ENCODE peak calls at places on chromosomes 16 and 17, in four cellular contexts. One of them, this sample, is unnamed.
A peak's percentile ranks its signal among the peaks of the same experiment; 100 is the strongest.

GRCh38 chr16:28166394-28167208 is 45.2 kb downstream of the XPO6 start:
- DNase-seq in heart right ventricle: no peak
- DNase-seq in upper lobe of right lung: no peak
- DNase-seq in AG09309: no peak
- DNase-seq in this sample: no peak

GRCh38 chr17:44965491-44966234 is 2.4 kb downstream of the C1QL1 start:
- DNase-seq in heart right ventricle: no peak
- DNase-seq in upper lobe of right lung: no peak
- DNase-seq in AG09309: no peak
- DNase-seq in this sample: no peak

GRCh38 chr17:41657936-41658335 is 30.7 kb upstream of the EIF1 start:
- DNase-seq in heart right ventricle: no peak
- DNase-seq in upper lobe of right lung: no peak
- DNase-seq in AG09309: no peak
- DNase-seq in this sample: no peak

GRCh38 chr17:37521821-37522220 is 32.1 kb downstream of the DUSP14 start:
- DNase-seq in heart right ventricle: no peak
- DNase-seq in upper lobe of right lung: no peak
- DNase-seq in AG09309: no peak
- DNase-seq in this sample: no peak

GRCh38 chr17:9974460-9975381 is 69.7 kb upstream of the RCVRN start:
- DNase-seq in heart right ventricle: no peak
- DNase-seq in upper lobe of right lung: no peak
- DNase-seq in AG09309: no peak
- DNase-seq in this sample: no peak

GRCh38 chr17:81483085-81483861 is 29.3 kb downstream of the ACTG1 start:
- DNase-seq in heart right ventricle: peak; percentile 68
- DNase-seq in upper lobe of right lung: no peak
- DNase-seq in AG09309: no peak
- DNase-seq in this sample: no peak

GRCh38 chr16:66189951-66190350 is 176.5 kb upstream of the CDH5 start:
- DNase-seq in heart right ventricle: no peak
- DNase-seq in upper lobe of right lung: no peak
- DNase-seq in AG09309: peak; percentile 67
- DNase-seq in this sample: peak; percentile 78

GRCh38 chr17:41548844-41549595 is 20.9 kb upstream of the KRT19 start:
- DNase-seq in heart right ventricle: peak; percentile 79
- DNase-seq in upper lobe of right lung: peak; percentile 92
- DNase-seq in AG09309: peak; percentile 59
- DNase-seq in this sample: peak; percentile 70

GRCh38 chr17:27256225-27257030 is 37.5 kb upstream of the WSB1 start:
- DNase-seq in heart right ventricle: no peak
- DNase-seq in upper lobe of right lung: no peak
- DNase-seq in AG09309: peak; percentile 77
- DNase-seq in this sample: peak; percentile 66

GRCh38 chr17:10051112-10051511 is 146.0 kb upstream of the RCVRN start:
- DNase-seq in heart right ventricle: no peak
- DNase-seq in upper lobe of right lung: no peak
- DNase-seq in AG09309: no peak
- DNase-seq in this sample: no peak

GRCh38 chr17:40110457-40110856 is 10.1 kb upstream of the NR1D1 start:
- DNase-seq in heart right ventricle: no peak
- DNase-seq in upper lobe of right lung: no peak
- DNase-seq in AG09309: no peak
- DNase-seq in this sample: no peak

GRCh38 chr16:19029980-19030379 is 37.4 kb upstream of the COQ7 start:
- DNase-seq in heart right ventricle: no peak
- DNase-seq in upper lobe of right lung: no peak
- DNase-seq in AG09309: no peak
- DNase-seq in this sample: no peak

GRCh38 chr16:56860226-56861020 is 4.6 kb upstream of the SLC12A3 start:
- DNase-seq in heart right ventricle: no peak
- DNase-seq in upper lobe of right lung: no peak
- DNase-seq in AG09309: no peak
- DNase-seq in this sample: no peak

GRCh38 chr17:10151667-10152496 is 46.5 kb downstream of the GAS7 start:
- DNase-seq in heart right ventricle: no peak
- DNase-seq in upper lobe of right lung: peak; percentile 57
- DNase-seq in AG09309: no peak
- DNase-seq in this sample: no peak

GRCh38 chr17:64608571-64608981 is 53.5 kb downstream of the SMURF2 start:
- DNase-seq in heart right ventricle: no peak
- DNase-seq in upper lobe of right lung: no peak
- DNase-seq in AG09309: no peak
- DNase-seq in this sample: no peak

GRCh38 chr17:6305613-6306360 is 129.1 kb downstream of the AIPL1 start:
- DNase-seq in heart right ventricle: no peak
- DNase-seq in upper lobe of right lung: no peak
- DNase-seq in AG09309: no peak
- DNase-seq in this sample: no peak

GRCh38 chr16:23171234-23171948 is 11.2 kb upstream of the SCNN1G start:
- DNase-seq in heart right ventricle: no peak
- DNase-seq in upper lobe of right lung: no peak
- DNase-seq in AG09309: no peak
- DNase-seq in this sample: no peak

GRCh38 chr16:1050466-1050865 is 22.1 kb upstream of the SSTR5 start:
- DNase-seq in heart right ventricle: no peak
- DNase-seq in upper lobe of right lung: no peak
- DNase-seq in AG09309: no peak
- DNase-seq in this sample: no peak

GRCh38 chr17:58337126-58337599 is 8.6 kb upstream of the TSPOAP1 start:
- DNase-seq in heart right ventricle: no peak
- DNase-seq in upper lobe of right lung: peak; percentile 62
- DNase-seq in AG09309: no peak
- DNase-seq in this sample: no peak

GRCh38 chr16:27759947-27760844 is 210.3 kb downstream of the KATNIP start:
- DNase-seq in heart right ventricle: no peak
- DNase-seq in upper lobe of right lung: no peak
- DNase-seq in AG09309: no peak
- DNase-seq in this sample: no peak

GRCh38 chr16:10170016-10170415 is 12.2 kb downstream of the GRIN2A start:
- DNase-seq in heart right ventricle: no peak
- DNase-seq in upper lobe of right lung: no peak
- DNase-seq in AG09309: no peak
- DNase-seq in this sample: no peak

GRCh38 chr17:38539386-38539785 is 66.4 kb downstream of the SRCIN1 start:
- DNase-seq in heart right ventricle: no peak
- DNase-seq in upper lobe of right lung: no peak
- DNase-seq in AG09309: no peak
- DNase-seq in this sample: no peak

GRCh38 chr16:53369921-53370320 is 64.3 kb upstream of the RBL2 start:
- DNase-seq in heart right ventricle: no peak
- DNase-seq in upper lobe of right lung: no peak
- DNase-seq in AG09309: peak; percentile 18
- DNase-seq in this sample: no peak

GRCh38 chr17:56185905-56186783 is 32.9 kb downstream of the ANKFN1 start:
- DNase-seq in heart right ventricle: no peak
- DNase-seq in upper lobe of right lung: no peak
- DNase-seq in AG09309: peak; percentile 55
- DNase-seq in this sample: peak; percentile 42

GRCh38 chr17:18951941-18952842 is at the start of gene SLC5A10:
- DNase-seq in heart right ventricle: no peak
- DNase-seq in upper lobe of right lung: peak; percentile 46
- DNase-seq in AG09309: no peak
- DNase-seq in this sample: no peak

GRCh38 chr16:69201787-69202186 is 14.8 kb downstream of the SNTB2 start:
- DNase-seq in heart right ventricle: no peak
- DNase-seq in upper lobe of right lung: no peak
- DNase-seq in AG09309: no peak
- DNase-seq in this sample: no peak

GRCh38 chr17:19378416-19379293 is at the start of gene MAPK7:
- DNase-seq in heart right ventricle: peak; percentile 30
- DNase-seq in upper lobe of right lung: peak; percentile 69
- DNase-seq in AG09309: no peak
- DNase-seq in this sample: no peak

DNA sequence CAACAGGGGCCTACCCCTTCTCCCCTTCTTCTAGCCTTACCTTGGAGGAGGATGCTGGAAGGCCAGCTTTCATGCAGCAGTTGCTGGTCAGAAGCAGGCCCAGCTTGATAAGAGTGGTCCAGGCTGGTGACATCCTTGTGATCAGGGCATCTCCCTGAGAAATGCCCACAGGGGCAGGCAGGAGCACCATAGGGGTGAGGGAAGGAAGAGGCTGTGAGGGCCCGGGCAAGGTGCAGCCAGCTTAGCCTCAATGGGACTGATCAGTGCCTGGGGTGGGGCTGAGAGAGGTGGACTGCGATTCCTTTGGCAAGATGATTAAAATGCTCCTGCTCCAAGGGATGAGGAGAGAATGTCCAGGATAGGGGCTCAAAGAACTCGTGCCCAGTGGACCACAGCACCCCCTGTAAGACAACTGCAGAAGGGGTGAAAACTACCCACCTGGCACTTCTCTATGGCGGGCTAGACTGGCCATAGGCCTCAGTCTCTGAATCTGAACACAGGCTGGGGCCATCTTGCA is 9.5 kb upstream of the GALK1 start:
- DNase-seq in heart right ventricle: no peak
- DNase-seq in upper lobe of right lung: peak; percentile 57
- DNase-seq in AG09309: no peak
- DNase-seq in this sample: no peak
- TF ChIP-seq CTCF in heart right ventricle: no peak
- TF ChIP-seq CTCF in upper lobe of right lung: no peak
- TF ChIP-seq CTCF in AG09309: no peak
- TF ChIP-seq CTCF in this sample: no peak

DNA sequence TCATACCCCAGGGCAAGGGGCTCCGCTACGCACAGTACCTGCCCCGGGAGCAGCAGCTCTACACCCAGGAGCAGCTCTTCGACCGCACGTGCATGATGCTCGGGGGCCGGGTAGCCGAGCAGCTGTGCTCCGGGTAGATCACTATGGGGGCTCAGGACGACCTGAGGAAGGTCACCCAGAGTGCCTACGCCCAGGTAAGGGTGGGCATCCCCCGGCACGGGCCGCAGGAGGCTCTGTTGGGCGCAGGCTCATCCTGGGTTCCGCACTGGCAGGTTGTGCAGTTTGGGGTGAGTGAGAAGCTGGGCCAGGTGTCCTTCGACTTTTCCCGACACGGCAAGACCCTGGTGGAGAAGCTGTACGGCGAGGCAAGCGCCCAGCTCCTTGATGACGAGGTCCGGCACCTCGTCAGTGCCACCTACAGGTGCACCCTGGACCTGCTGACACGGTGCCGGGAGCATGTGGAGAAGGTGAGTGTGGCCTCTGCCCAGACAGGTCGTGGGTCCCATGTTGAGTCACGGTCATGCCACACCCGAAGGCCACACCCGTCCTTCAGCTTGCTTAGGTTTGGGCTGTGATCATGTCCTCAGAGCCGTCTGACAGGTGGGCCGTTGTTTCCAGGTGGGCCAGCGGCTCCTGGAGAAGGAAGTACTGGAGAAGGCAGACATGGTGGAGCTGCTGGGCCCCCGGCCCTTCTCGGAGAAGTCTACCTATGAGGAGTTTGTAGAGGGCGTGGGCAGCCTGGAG is 19.3 kb downstream of the DBNDD1 start:
- DNase-seq in heart right ventricle: no peak
- DNase-seq in upper lobe of right lung: no peak
- DNase-seq in AG09309: no peak
- DNase-seq in this sample: no peak
- TF ChIP-seq CTCF in heart right ventricle: no peak
- TF ChIP-seq CTCF in upper lobe of right lung: peak; percentile 9
- TF ChIP-seq CTCF in AG09309: no peak
- TF ChIP-seq CTCF in this sample: no peak

DNA sequence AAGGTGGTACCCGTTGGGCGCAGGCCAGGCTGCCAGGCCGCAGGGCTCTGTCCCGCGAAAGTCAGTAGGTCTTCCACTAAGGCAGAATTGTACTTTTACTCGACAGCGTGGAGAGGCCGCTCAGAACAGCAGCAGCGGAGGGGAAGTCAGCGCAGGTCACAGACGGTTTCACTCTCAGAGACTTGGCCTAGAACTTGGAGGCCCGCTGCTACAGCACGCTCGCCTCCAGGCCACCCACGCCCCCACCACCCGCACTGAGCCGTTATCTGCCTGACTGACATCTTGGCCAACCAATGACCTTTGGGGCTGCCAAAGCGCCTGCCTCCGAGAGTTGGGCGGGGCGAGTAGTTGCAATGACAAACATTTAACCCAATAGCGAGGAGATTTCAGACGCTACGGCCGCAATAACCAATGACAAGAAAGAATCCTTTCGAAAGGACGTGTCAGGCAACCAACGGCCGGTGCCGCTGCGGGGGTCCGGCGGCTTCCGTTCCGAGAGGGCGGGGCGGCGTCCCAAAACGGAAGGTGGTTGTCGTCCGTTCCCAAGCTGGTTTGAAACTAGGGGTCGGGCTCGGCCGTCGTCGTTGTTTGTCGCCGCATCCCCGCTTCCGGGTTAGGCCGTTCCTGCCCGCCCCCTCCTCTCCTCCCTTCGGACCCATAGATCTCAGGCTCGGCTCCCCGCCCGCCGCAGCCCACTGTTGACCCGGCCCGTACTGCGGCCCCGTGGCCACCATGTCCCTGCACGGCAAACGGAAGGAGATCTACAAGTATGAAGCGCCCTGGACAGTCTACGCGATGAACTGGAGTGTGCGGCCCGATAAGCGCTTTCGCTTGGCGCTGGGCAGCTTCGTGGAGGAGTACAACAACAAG is at the start of gene DCAF7:
- DNase-seq in heart right ventricle: peak; percentile 97
- DNase-seq in upper lobe of right lung: peak; percentile 99
- DNase-seq in AG09309: peak; percentile 99
- DNase-seq in this sample: peak; percentile 100
- TF ChIP-seq CTCF in heart right ventricle: no peak
- TF ChIP-seq CTCF in upper lobe of right lung: no peak
- TF ChIP-seq CTCF in AG09309: no peak
- TF ChIP-seq CTCF in this sample: no peak

GRCh38 chr16:5603836-5604235 is 506.2 kb upstream of the EEF2KMT start:
- DNase-seq in heart right ventricle: no peak
- DNase-seq in upper lobe of right lung: no peak
- DNase-seq in AG09309: no peak
- DNase-seq in this sample: no peak

GRCh38 chr16:5605404-5605803 is 507.8 kb upstream of the EEF2KMT start:
- DNase-seq in heart right ventricle: no peak
- DNase-seq in upper lobe of right lung: no peak
- DNase-seq in AG09309: no peak
- DNase-seq in this sample: no peak

GRCh38 chr16:5607169-5607568 is 509.6 kb upstream of the EEF2KMT start:
- DNase-seq in heart right ventricle: no peak
- DNase-seq in upper lobe of right lung: no peak
- DNase-seq in AG09309: no peak
- DNase-seq in this sample: no peak

GRCh38 chr16:5604770-5605169 is 507.2 kb upstream of the EEF2KMT start:
- DNase-seq in heart right ventricle: no peak
- DNase-seq in upper lobe of right lung: no peak
- DNase-seq in AG09309: no peak
- DNase-seq in this sample: no peak
- TF ChIP-seq CTCF in heart right ventricle: no peak
- TF ChIP-seq CTCF in upper lobe of right lung: peak; percentile 17
- TF ChIP-seq CTCF in AG09309: no peak
- TF ChIP-seq CTCF in this sample: no peak